ENCODE peak calls at places on chromosomes 4 and X, in six cellular contexts. U, A, K, O, L and N are unnamed samples.

GRCh38 chrX:68396953-68397352 is 36.3 kb downstream of the OPHN1 start:
- DNase-seq in O (no peak), K (no peak), L (no peak), U (peak; percentile 3), A (peak; percentile 15), N (no peak)

GRCh38 chrX:1354036-1355019 is 17.7 kb downstream of the IL3RA start:
- DNase-seq in O (no peak), L (no peak), U (no peak), K (no peak), A (no peak), N (no peak)

GRCh38 chrX:125219852-125220251 is 99.8 kb upstream of the TEX13C start:
- DNase-seq in K (no peak), A (no peak), O (no peak), L (no peak), U (no peak), N (no peak)

GRCh38 chr4:42397256-42397634 is at the start of gene SHISA3:
- DNase-seq in O (no peak), K (no peak), L (peak; percentile 69), U (no peak), A (peak; percentile 19), N (peak; percentile 53)

GRCh38 chrX:12685541-12685940 is 105.7 kb upstream of the PRPS2 start:
- DNase-seq in A (peak; percentile 9), K (no peak), O (peak; percentile 63), U (no peak), L (no peak), N (no peak)

GRCh38 chr4:128837198-128837597 is 27.7 kb downstream of the JADE1 start:
- DNase-seq in A (no peak), O (no peak), L (no peak), U (no peak), K (no peak), N (no peak)

GRCh38 chr4:165828928-165829327 is 44.1 kb upstream of the TLL1 start:
- DNase-seq in U (no peak), O (peak; percentile 64), A (peak; percentile 5), K (no peak), L (no peak), N (no peak)

GRCh38 chr4:180967936-180968335 is 1275.3 kb upstream of the TENM3 start:
- DNase-seq in K (no peak), O (no peak), U (no peak), L (no peak), A (no peak), N (no peak)

GRCh38 chr4:158811704-158812103 is 42.9 kb downstream of the FNIP2 start:
- DNase-seq in O (no peak), U (no peak), L (no peak), A (no peak), K (no peak), N (no peak)

GRCh38 chrX:94612140-94612539 is 938.1 kb downstream of the FAM133A start:
- DNase-seq in O (no peak), L (no peak), A (no peak), K (no peak), U (no peak), N (no peak)

GRCh38 chrX:130877892-130878321 is 25.1 kb downstream of the ENOX2 start:
- DNase-seq in U (no peak), A (no peak), O (no peak), L (no peak), K (no peak), N (no peak)

GRCh38 chr4:152106113-152106763 is 345.4 kb upstream of the GATB start:
- DNase-seq in K (peak; percentile 83), L (no peak), A (peak; percentile 97), O (peak; percentile 92), U (peak; percentile 95), N (peak; percentile 94)

GRCh38 chrX:7144126-7144525 is 3.4 kb upstream of the STS start:
- DNase-seq in A (no peak), U (no peak), K (no peak), L (no peak), O (no peak), N (no peak)

GRCh38 chr4:133147922-133148689 is 988 bp upstream of the PCDH10 start:
- DNase-seq in L (peak; percentile 78), K (no peak), O (no peak), A (peak; percentile 79), U (peak; percentile 70), N (peak; percentile 79)

GRCh38 chr4:120755864-120756263 is 166.7 kb downstream of the PRDM5 start:
- DNase-seq in L (no peak), K (no peak), O (no peak), A (no peak), U (no peak), N (no peak)

GRCh38 chrX:122625821-122626220 is 558.3 kb upstream of the GRIA3 start:
- DNase-seq in O (peak; percentile 68), U (peak; percentile 85), L (no peak), K (no peak), A (peak; percentile 87), N (no peak)

GRCh38 chr4:158170691-158171455 is 2.0 kb downstream of the GASK1B start:
- DNase-seq in L (no peak), O (peak; percentile 93), K (no peak), A (peak; percentile 22), U (no peak), N (no peak)

GRCh38 chr4:35934370-35934981 is 309.8 kb downstream of the ARAP2 start:
- DNase-seq in A (peak; percentile 22), O (peak; percentile 4), L (peak; percentile 21), K (peak; percentile 12), U (peak; percentile 3), N (no peak)

GRCh38 chr4:56187601-56188177 is 199.6 kb downstream of the AASDH start:
- DNase-seq in A (no peak), K (no peak), U (no peak), O (no peak), L (peak; percentile 34), N (no peak)

GRCh38 chr4:92305148-92305877 is 1.5 kb downstream of the GRID2 start:
- DNase-seq in U (peak; percentile 49), L (peak; percentile 94), A (peak; percentile 72), K (peak; percentile 22), O (peak; percentile 29), N (peak; percentile 68)

GRCh38 chrX:155216940-155217450 is 735 bp downstream of the VBP1 start:
- DNase-seq in L (peak; percentile 19), U (peak; percentile 28), A (no peak), O (no peak), K (no peak), N (no peak)

GRCh38 chr4:121594796-121595526 is 101.8 kb downstream of the ANXA5 start:
- DNase-seq in L (no peak), K (no peak), O (peak; percentile 35), A (peak; percentile 55), U (peak; percentile 56), N (peak; percentile 52)

GRCh38 chr4:108637856-108638255 is 12.5 kb upstream of the OSTC start:
- DNase-seq in L (no peak), O (no peak), U (no peak), A (no peak), K (no peak), N (no peak)

GRCh38 chrX:45351478-45351877 is 150.8 kb upstream of the DIPK2B start:
- DNase-seq in K (no peak), A (peak; percentile 81), O (peak; percentile 26), L (no peak), U (peak; percentile 74), N (no peak)

GRCh38 chr4:7499661-7500060 is 64.9 kb upstream of the PSAPL1 start:
- DNase-seq in A (no peak), O (no peak), U (no peak), K (no peak), L (no peak), N (no peak)

GRCh38 chr4:52038109-52038912 is at the start of gene SGCB:
- DNase-seq in L (peak; percentile 85), O (peak; percentile 37), K (no peak), A (peak; percentile 56), U (peak; percentile 23), N (peak; percentile 96)

GRCh38 chrX:74242050-74242449 is 61.9 kb upstream of the ZCCHC13 start:
- DNase-seq in A (peak; percentile 71), K (no peak), O (peak; percentile 45), L (no peak), U (peak; percentile 63), N (peak; percentile 11)

GRCh38 chr4:61397174-61397573 is 197.0 kb downstream of the ADGRL3 start:
- DNase-seq in U (peak; percentile 68), A (peak; percentile 69), L (no peak), O (peak; percentile 16), K (no peak), N (no peak)

GRCh38 chrX:116240446-116240845 is 69.9 kb downstream of the AGTR2 start:
- DNase-seq in L (no peak), K (no peak), A (peak; percentile 4), U (no peak), O (peak; percentile 50), N (no peak)
- H3K4me2 ChIP-seq in L (no peak overlapping the region), K (peak overlapping the region; percentile 23), A (no peak overlapping the region), U (peak overlapping the region; percentile 78), O (peak overlapping the region; percentile 77), N (peak overlapping the region; percentile 65)

GRCh38 chr4:14787894-14788293 is 214.4 kb upstream of the CPEB2 start:
- DNase-seq in K (no peak), O (peak; percentile 40), L (no peak), A (peak; percentile 6), U (no peak), N (no peak)
- TF ChIP-seq CTCF in K (peak; percentile 58), O (peak; percentile 58), L (peak; percentile 53), A (peak; percentile 27), U (peak; percentile 18), N (peak; percentile 41)

DNA sequence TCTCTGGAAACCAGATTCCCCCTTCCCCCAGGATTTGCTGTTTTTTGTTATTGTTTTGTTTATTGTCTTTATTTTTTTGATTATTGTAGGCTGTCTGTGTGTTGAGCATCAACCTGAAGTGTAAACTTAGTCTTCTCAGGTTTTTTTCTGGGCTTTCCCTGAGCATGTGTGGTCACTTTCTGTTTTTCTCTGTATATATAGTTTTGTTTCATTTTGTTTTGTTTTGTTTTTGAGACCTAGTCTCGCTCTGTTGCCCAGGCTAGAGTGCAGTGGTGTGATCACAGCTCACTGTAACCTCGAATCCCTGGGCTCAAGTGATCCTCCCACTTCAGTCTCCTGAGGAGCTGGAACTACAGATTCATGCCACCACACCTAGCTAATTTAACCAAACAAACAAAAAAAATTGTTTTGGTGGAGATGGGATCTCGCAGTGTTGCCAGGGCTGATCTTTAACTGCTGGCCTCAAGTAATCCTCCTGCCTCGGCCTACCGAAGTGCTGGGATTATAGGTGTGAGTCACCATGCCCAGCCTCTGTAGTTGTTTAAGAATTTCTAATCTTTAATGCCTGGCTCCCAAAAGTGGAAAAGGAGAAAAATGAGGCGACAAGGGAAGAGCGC is 9.1 kb downstream of the IL13RA1 start:
- DNase-seq in O (no peak), K (no peak), L (no peak), A (peak; percentile 20), U (no peak), N (no peak)
- H3K4me2 ChIP-seq in O (no peak overlapping the region), K (no peak overlapping the region), L (no peak overlapping the region), A (no peak overlapping the region), U (no peak overlapping the region), N (no peak overlapping the region)

DNA sequence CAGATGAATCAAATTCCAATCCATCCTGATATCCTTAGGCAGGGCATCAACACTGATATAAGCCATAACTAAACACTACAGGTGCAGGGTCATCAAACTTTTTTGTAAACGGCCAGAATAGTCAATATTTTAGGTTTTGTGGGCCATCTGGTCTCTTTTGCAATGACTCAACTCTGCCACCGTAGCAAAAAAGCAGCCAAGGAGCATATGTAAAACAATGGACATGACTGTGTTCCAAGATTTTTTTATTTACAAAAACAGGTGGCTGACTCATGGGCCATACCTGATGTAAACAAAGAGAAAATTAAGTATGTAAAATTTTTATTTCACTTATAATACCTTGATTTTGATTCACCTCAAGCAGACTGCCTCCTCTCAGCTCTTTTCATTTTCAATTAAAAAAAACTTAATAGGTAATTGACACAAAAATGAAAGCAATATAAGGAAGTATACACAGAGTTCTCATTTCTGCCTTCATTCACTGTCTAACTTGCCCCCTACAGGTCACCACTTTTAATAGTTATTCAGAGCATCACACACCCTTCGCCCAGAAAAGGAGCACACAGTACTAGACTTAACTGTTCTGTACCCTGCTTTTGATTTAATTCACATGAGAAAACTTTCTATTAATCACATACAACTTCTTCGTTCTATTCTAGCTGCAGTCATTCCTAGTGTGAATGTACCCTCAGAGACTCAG is 35.3 kb upstream of the GPM6B start:
- DNase-seq in U (no peak), K (no peak), O (no peak), L (no peak), A (no peak), N (no peak)
- TF ChIP-seq CTCF in U (no peak), K (no peak), O (peak; percentile 19), L (no peak), A (no peak), N (peak; percentile 23)